ENCODE peak calls at places on chromosomes 6 and 20, in eight cellular contexts. T is ELR; R is HT-29; B is stimulated activated CD4-positive, alpha-beta T cell treated with anti-CD3 and anti-CD28 coated beads, Interleukin-1b, Interleukin-23, amount 100 ng/mL, for 4 hours; Y is EL; G is left ventricle myocardium inferior; C is choroid plexus epithelial cell; F is tibial nerve. M is an unnamed sample.

GRCh38 chr20:4090756-4091331 is 75.5 kb upstream of the RNF24 start:
- DNase-seq in T (peak), R (no peak), B (no peak), Y (peak), G (no peak), C (peak), F (no peak), M (peak)

GRCh38 chr20:848218-848617 is 14.7 kb downstream of the FAM110A start:
- DNase-seq in T (no peak), R (no peak), B (no peak), Y (no peak), G (no peak), C (no peak), F (no peak), M (no peak)

GRCh38 chr6:159788757-159789376 is 535 bp downstream of the TCP1 start:
- DNase-seq in T (peak), R (peak), B (peak), Y (peak), G (peak), C (peak), F (no peak), M (peak)

GRCh38 chr6:155373276-155373675 is 59.0 kb upstream of the TFB1M start:
- DNase-seq in T (no peak), R (no peak), B (no peak), Y (no peak), G (no peak), C (no peak), F (no peak), M (no peak)

GRCh38 chr6:108616973-108617372 is 56.3 kb downstream of the FOXO3 start:
- DNase-seq in T (no peak), R (no peak), B (no peak), Y (peak), G (no peak), C (no peak), F (no peak), M (no peak)

GRCh38 chr6:41092421-41093140 is 19.8 kb downstream of the NFYA start:
- DNase-seq in T (peak), R (peak), B (no peak), Y (peak), G (no peak), C (peak), F (no peak), M (peak)

GRCh38 chr6:4371207-4371921 is 236.0 kb upstream of the ECI2 start:
- DNase-seq in T (peak), R (no peak), B (no peak), Y (peak), G (peak), C (peak), F (no peak), M (peak)

GRCh38 chr6:16129623-16130243 is 847 bp downstream of the MYLIP start:
- DNase-seq in T (peak), R (peak), B (peak), Y (peak), G (peak), C (peak), F (no peak), M (no peak)

M was measured in fibroblast of villous mesenchyme.